ENCODE peak calls at places on chromosomes 13 and 19, in ten cellular contexts. One of them, this sample, is unnamed. For H3K4me1, the result is how much of the 10 kb centered on the place peaks cover.

GRCh38 chr19:54518844-54519243 is 16.2 kb downstream of the LAIR2 start:
- DNase-seq in body of pancreas: no peak
- DNase-seq in heart left ventricle: no peak
- DNase-seq in Peyer's patch: no peak
- DNase-seq in breast epithelium: no peak
- DNase-seq in stomach: no peak
- DNase-seq in A549: no peak
- DNase-seq in HCT116: no peak
- DNase-seq in IMR-90: no peak
- DNase-seq in gastrocnemius medialis: no peak
- DNase-seq in this sample: no peak

GRCh38 chr13:33931397-33931987 is 113.5 kb downstream of the RFC3 start:
- DNase-seq in gastrocnemius medialis: no peak
- DNase-seq in heart left ventricle: no peak
- DNase-seq in breast epithelium: no peak
- DNase-seq in IMR-90: peak
- DNase-seq in stomach: no peak
- DNase-seq in body of pancreas: no peak
- DNase-seq in A549: peak
- DNase-seq in Peyer's patch: no peak
- DNase-seq in HCT116: peak
- DNase-seq in this sample: no peak

GRCh38 chr13:79384022-79384610 is 21.9 kb downstream of the RBM26 start:
- DNase-seq in heart left ventricle: no peak
- DNase-seq in A549: no peak
- DNase-seq in breast epithelium: no peak
- DNase-seq in body of pancreas: no peak
- DNase-seq in Peyer's patch: no peak
- DNase-seq in stomach: no peak
- DNase-seq in IMR-90: no peak
- DNase-seq in HCT116: no peak
- DNase-seq in gastrocnemius medialis: no peak
- DNase-seq in this sample: no peak

GRCh38 chr13:100301418-100301817 is 212.5 kb downstream of the PCCA start:
- DNase-seq in IMR-90: no peak
- DNase-seq in stomach: no peak
- DNase-seq in gastrocnemius medialis: no peak
- DNase-seq in HCT116: no peak
- DNase-seq in heart left ventricle: no peak
- DNase-seq in body of pancreas: peak
- DNase-seq in breast epithelium: no peak
- DNase-seq in A549: no peak
- DNase-seq in Peyer's patch: no peak
- DNase-seq in this sample: no peak

GRCh38 chr13:33855371-33855895 is 37.5 kb downstream of the RFC3 start:
- DNase-seq in IMR-90: no peak
- DNase-seq in breast epithelium: no peak
- DNase-seq in body of pancreas: no peak
- DNase-seq in A549: no peak
- DNase-seq in heart left ventricle: no peak
- DNase-seq in HCT116: no peak
- DNase-seq in Peyer's patch: no peak
- DNase-seq in stomach: no peak
- DNase-seq in gastrocnemius medialis: no peak
- DNase-seq in this sample: no peak

GRCh38 chr13:85816413-85816812 is 17.2 kb upstream of the SLITRK6 start:
- DNase-seq in breast epithelium: no peak
- DNase-seq in Peyer's patch: no peak
- DNase-seq in IMR-90: no peak
- DNase-seq in A549: no peak
- DNase-seq in gastrocnemius medialis: no peak
- DNase-seq in body of pancreas: no peak
- DNase-seq in HCT116: no peak
- DNase-seq in stomach: no peak
- DNase-seq in heart left ventricle: no peak
- DNase-seq in this sample: no peak

GRCh38 chr19:16249826-16250434 is 52.2 kb downstream of the AP1M1 start:
- DNase-seq in gastrocnemius medialis: no peak
- DNase-seq in heart left ventricle: no peak
- DNase-seq in breast epithelium: no peak
- DNase-seq in Peyer's patch: no peak
- DNase-seq in stomach: no peak
- DNase-seq in A549: no peak
- DNase-seq in IMR-90: peak
- DNase-seq in HCT116: no peak
- DNase-seq in body of pancreas: no peak
- DNase-seq in this sample: no peak

GRCh38 chr13:94128430-94128829 is 351.1 kb downstream of the DCT start:
- DNase-seq in A549: no peak
- DNase-seq in stomach: no peak
- DNase-seq in breast epithelium: no peak
- DNase-seq in body of pancreas: peak
- DNase-seq in HCT116: no peak
- DNase-seq in IMR-90: no peak
- DNase-seq in heart left ventricle: peak
- DNase-seq in Peyer's patch: no peak
- DNase-seq in gastrocnemius medialis: peak
- DNase-seq in this sample: no peak

GRCh38 chr19:33456845-33457220 is 64.8 kb downstream of the PEPD start:
- DNase-seq in A549: no peak
- DNase-seq in Peyer's patch: no peak
- DNase-seq in stomach: no peak
- DNase-seq in body of pancreas: no peak
- DNase-seq in IMR-90: no peak
- DNase-seq in heart left ventricle: no peak
- DNase-seq in HCT116: no peak
- DNase-seq in gastrocnemius medialis: no peak
- DNase-seq in breast epithelium: peak
- DNase-seq in this sample: no peak

GRCh38 chr19:32870154-32870573 is 597 bp upstream of the SLC7A9 start:
- DNase-seq in heart left ventricle: no peak
- DNase-seq in gastrocnemius medialis: no peak
- DNase-seq in breast epithelium: no peak
- DNase-seq in Peyer's patch: no peak
- DNase-seq in body of pancreas: no peak
- DNase-seq in IMR-90: no peak
- DNase-seq in HCT116: no peak
- DNase-seq in A549: no peak
- DNase-seq in stomach: peak
- DNase-seq in this sample: no peak

GRCh38 chr19:55109527-55110291 is 7.7 kb downstream of the PPP1R12C start:
- DNase-seq in body of pancreas: no peak
- DNase-seq in Peyer's patch: no peak
- DNase-seq in gastrocnemius medialis: no peak
- DNase-seq in HCT116: no peak
- DNase-seq in A549: no peak
- DNase-seq in heart left ventricle: peak
- DNase-seq in breast epithelium: no peak
- DNase-seq in IMR-90: no peak
- DNase-seq in stomach: no peak
- DNase-seq in this sample: no peak

GRCh38 chr19:18780631-18781030 is 10.5 kb downstream of the COMP start:
- DNase-seq in body of pancreas: no peak
- DNase-seq in IMR-90: no peak
- DNase-seq in Peyer's patch: no peak
- DNase-seq in HCT116: no peak
- DNase-seq in breast epithelium: no peak
- DNase-seq in A549: no peak
- DNase-seq in gastrocnemius medialis: no peak
- DNase-seq in heart left ventricle: no peak
- DNase-seq in stomach: no peak
- DNase-seq in this sample: no peak

GRCh38 chr19:17767559-17767958 is 16.3 kb downstream of the FCHO1 start:
- DNase-seq in A549: no peak
- DNase-seq in IMR-90: no peak
- DNase-seq in breast epithelium: no peak
- DNase-seq in Peyer's patch: no peak
- DNase-seq in stomach: no peak
- DNase-seq in heart left ventricle: no peak
- DNase-seq in HCT116: no peak
- DNase-seq in gastrocnemius medialis: no peak
- DNase-seq in body of pancreas: no peak
- DNase-seq in this sample: no peak

GRCh38 chr19:8004723-8005513 is 523 bp downstream of the ELAVL1 start:
- DNase-seq in HCT116: no peak
- DNase-seq in Peyer's patch: peak
- DNase-seq in IMR-90: peak
- DNase-seq in A549: no peak
- DNase-seq in stomach: no peak
- DNase-seq in gastrocnemius medialis: no peak
- DNase-seq in body of pancreas: no peak
- DNase-seq in heart left ventricle: no peak
- DNase-seq in breast epithelium: no peak
- DNase-seq in this sample: no peak

GRCh38 chr13:113110048-113110851 is 4.7 kb downstream of the F7 start:
- DNase-seq in HCT116: no peak
- DNase-seq in breast epithelium: no peak
- DNase-seq in A549: no peak
- DNase-seq in body of pancreas: peak
- DNase-seq in Peyer's patch: no peak
- DNase-seq in heart left ventricle: no peak
- DNase-seq in stomach: no peak
- DNase-seq in gastrocnemius medialis: no peak
- DNase-seq in IMR-90: no peak
- DNase-seq in this sample: no peak

GRCh38 chr19:17097593-17098126 is 22.1 kb downstream of the MYO9B start:
- DNase-seq in Peyer's patch: no peak
- DNase-seq in IMR-90: peak
- DNase-seq in A549: no peak
- DNase-seq in breast epithelium: no peak
- DNase-seq in HCT116: no peak
- DNase-seq in gastrocnemius medialis: no peak
- DNase-seq in body of pancreas: no peak
- DNase-seq in heart left ventricle: no peak
- DNase-seq in stomach: no peak
- DNase-seq in this sample: no peak

GRCh38 chr19:30367001-30367400 is 5.2 kb upstream of the ZNF536 start:
- DNase-seq in heart left ventricle: no peak
- DNase-seq in IMR-90: no peak
- DNase-seq in breast epithelium: no peak
- DNase-seq in HCT116: no peak
- DNase-seq in gastrocnemius medialis: no peak
- DNase-seq in Peyer's patch: no peak
- DNase-seq in body of pancreas: no peak
- DNase-seq in A549: no peak
- DNase-seq in stomach: no peak
- DNase-seq in this sample: no peak

GRCh38 chr13:71171740-71172139 is 695.3 kb downstream of the DACH1 start:
- DNase-seq in body of pancreas: no peak
- DNase-seq in Peyer's patch: no peak
- DNase-seq in heart left ventricle: no peak
- DNase-seq in HCT116: no peak
- DNase-seq in breast epithelium: no peak
- DNase-seq in gastrocnemius medialis: no peak
- DNase-seq in stomach: no peak
- DNase-seq in A549: no peak
- DNase-seq in IMR-90: no peak
- DNase-seq in this sample: no peak

GRCh38 chr13:71169125-71169524 is 697.9 kb downstream of the DACH1 start:
- DNase-seq in body of pancreas: no peak
- DNase-seq in stomach: no peak
- DNase-seq in A549: no peak
- DNase-seq in gastrocnemius medialis: no peak
- DNase-seq in HCT116: no peak
- DNase-seq in IMR-90: no peak
- DNase-seq in heart left ventricle: no peak
- DNase-seq in Peyer's patch: no peak
- DNase-seq in breast epithelium: no peak
- DNase-seq in this sample: no peak
- H3K4me1 ChIP-seq in body of pancreas: under half
- H3K4me1 ChIP-seq in stomach: under half
- H3K4me1 ChIP-seq in A549: under half
- H3K4me1 ChIP-seq in gastrocnemius medialis: under half
- H3K4me1 ChIP-seq in HCT116: under half
- H3K4me1 ChIP-seq in IMR-90: under half
- H3K4me1 ChIP-seq in heart left ventricle: under half
- H3K4me1 ChIP-seq in Peyer's patch: under half
- H3K4me1 ChIP-seq in breast epithelium: under half
- H3K4me1 ChIP-seq in this sample: under half

GRCh38 chr19:46725036-46725820 is 8.3 kb upstream of the PRKD2 start:
- DNase-seq in breast epithelium: no peak
- DNase-seq in gastrocnemius medialis: no peak
- DNase-seq in body of pancreas: no peak
- DNase-seq in Peyer's patch: no peak
- DNase-seq in HCT116: no peak
- DNase-seq in heart left ventricle: no peak
- DNase-seq in IMR-90: no peak
- DNase-seq in stomach: no peak
- DNase-seq in A549: no peak
- DNase-seq in this sample: no peak
- TF ChIP-seq POLR2A in breast epithelium: no peak
- TF ChIP-seq POLR2A in gastrocnemius medialis: no peak
- TF ChIP-seq POLR2A in body of pancreas: no peak
- TF ChIP-seq POLR2A in Peyer's patch: no peak
- TF ChIP-seq POLR2A in HCT116: no peak
- TF ChIP-seq POLR2A in heart left ventricle: no peak
- TF ChIP-seq POLR2A in IMR-90: no peak
- TF ChIP-seq POLR2A in stomach: no peak
- TF ChIP-seq POLR2A in A549: no peak
- TF ChIP-seq POLR2A in this sample: no peak

GRCh38 chr13:68927387-68928026 is 1180.1 kb upstream of the ATXN8OS start:
- DNase-seq in IMR-90: no peak
- DNase-seq in breast epithelium: no peak
- DNase-seq in body of pancreas: no peak
- DNase-seq in Peyer's patch: no peak
- DNase-seq in A549: no peak
- DNase-seq in heart left ventricle: no peak
- DNase-seq in HCT116: peak
- DNase-seq in stomach: no peak
- DNase-seq in gastrocnemius medialis: no peak
- DNase-seq in this sample: no peak
- TF ChIP-seq CTCF in IMR-90: no peak
- TF ChIP-seq CTCF in breast epithelium: no peak
- TF ChIP-seq CTCF in body of pancreas: peak
- TF ChIP-seq CTCF in Peyer's patch: no peak
- TF ChIP-seq CTCF in A549: peak
- TF ChIP-seq CTCF in heart left ventricle: no peak
- TF ChIP-seq CTCF in HCT116: peak
- TF ChIP-seq CTCF in stomach: no peak
- TF ChIP-seq CTCF in gastrocnemius medialis: no peak
- TF ChIP-seq CTCF in this sample: no peak

DNA sequence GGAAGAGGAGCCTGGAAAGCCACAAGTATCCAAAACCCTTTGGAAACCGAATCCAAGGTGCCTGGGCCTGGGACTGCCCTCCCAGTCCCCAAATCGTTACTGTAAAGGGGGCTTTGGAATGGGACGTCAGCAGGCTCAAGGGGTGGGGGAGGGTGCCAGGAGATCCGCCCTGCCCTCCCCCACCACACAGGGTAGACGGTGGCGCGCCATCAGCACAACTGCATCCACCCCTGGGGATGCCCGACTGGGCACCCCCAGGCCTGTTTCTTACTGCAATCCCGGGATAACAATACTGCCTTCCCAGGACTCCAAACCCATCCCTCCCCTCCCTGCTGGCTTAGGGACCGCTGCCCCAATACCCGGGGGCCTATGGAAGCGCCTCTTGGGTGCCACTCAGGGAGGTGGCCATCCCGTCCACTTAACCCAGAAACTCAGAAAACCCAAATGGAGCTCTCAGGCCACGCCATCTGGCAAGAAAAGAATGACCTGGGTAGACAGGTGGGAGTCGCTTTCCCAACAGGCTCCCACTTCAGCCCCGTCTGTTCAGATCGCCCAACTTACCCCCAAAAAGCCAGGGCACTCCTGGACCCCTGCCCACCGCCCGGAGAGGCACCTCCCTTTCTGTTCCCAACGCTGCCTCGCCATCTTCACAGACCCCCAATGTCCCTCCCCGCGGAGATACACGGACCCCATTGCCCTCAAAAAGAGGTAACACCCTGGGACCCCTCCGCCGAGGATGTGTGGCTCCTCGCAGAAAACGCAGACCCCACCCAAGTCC is 2.4 kb downstream of the KLF16 start:
- DNase-seq in A549: no peak
- DNase-seq in HCT116: no peak
- DNase-seq in body of pancreas: peak
- DNase-seq in heart left ventricle: peak
- DNase-seq in gastrocnemius medialis: no peak
- DNase-seq in stomach: no peak
- DNase-seq in IMR-90: no peak
- DNase-seq in Peyer's patch: no peak
- DNase-seq in breast epithelium: no peak
- DNase-seq in this sample: no peak
- H3K4me1 ChIP-seq in A549: half or more
- H3K4me1 ChIP-seq in HCT116: half or more
- H3K4me1 ChIP-seq in body of pancreas: half or more
- H3K4me1 ChIP-seq in heart left ventricle: half or more
- H3K4me1 ChIP-seq in gastrocnemius medialis: under half
- H3K4me1 ChIP-seq in stomach: half or more
- H3K4me1 ChIP-seq in IMR-90: under half
- H3K4me1 ChIP-seq in Peyer's patch: half or more
- H3K4me1 ChIP-seq in breast epithelium: under half
- H3K4me1 ChIP-seq in this sample: half or more